ENCODE peak calls at places on chromosome 20, in four cellular contexts. One of them, this sample, is unnamed.

GRCh38 chr20:51650685-51651134 is 108.2 kb upstream of the NFATC2 start:
- DNase-seq in AG10803: peak
- DNase-seq in psoas muscle: no peak
- DNase-seq in brain microvascular endothelial cell: peak
- DNase-seq in this sample: peak

GRCh38 chr20:4443016-4443415 is 278.7 kb upstream of the PRND start:
- DNase-seq in AG10803: no peak
- DNase-seq in psoas muscle: no peak
- DNase-seq in brain microvascular endothelial cell: no peak
- DNase-seq in this sample: no peak

GRCh38 chr20:49320460-49320859 is 42.6 kb upstream of the ZNFX1 start:
- DNase-seq in AG10803: peak
- DNase-seq in psoas muscle: no peak
- DNase-seq in brain microvascular endothelial cell: peak
- DNase-seq in this sample: peak

GRCh38 chr20:24470031-24470781 is 777 bp downstream of the SYNDIG1 start:
- DNase-seq in AG10803: no peak
- DNase-seq in psoas muscle: no peak
- DNase-seq in brain microvascular endothelial cell: no peak
- DNase-seq in this sample: peak

GRCh38 chr20:48652961-48653705 is 174.7 kb downstream of the PREX1 start:
- DNase-seq in AG10803: no peak
- DNase-seq in psoas muscle: no peak
- DNase-seq in brain microvascular endothelial cell: no peak
- DNase-seq in this sample: no peak

GRCh38 chr20:24804481-24805206 is 144.4 kb upstream of the CST7 start:
- DNase-seq in AG10803: no peak
- DNase-seq in psoas muscle: peak
- DNase-seq in brain microvascular endothelial cell: no peak
- DNase-seq in this sample: no peak

GRCh38 chr20:32249030-32249738 is 28.3 kb upstream of the KIF3B start:
- DNase-seq in AG10803: no peak
- DNase-seq in psoas muscle: no peak
- DNase-seq in brain microvascular endothelial cell: no peak
- DNase-seq in this sample: no peak

GRCh38 chr20:57076202-57076651 is 190.2 kb downstream of the BMP7 start:
- DNase-seq in AG10803: peak
- DNase-seq in psoas muscle: no peak
- DNase-seq in brain microvascular endothelial cell: peak
- DNase-seq in this sample: no peak

GRCh38 chr20:47663354-47664067 is 121.8 kb downstream of the SULF2 start:
- DNase-seq in AG10803: peak
- DNase-seq in psoas muscle: peak
- DNase-seq in brain microvascular endothelial cell: peak
- DNase-seq in this sample: peak

GRCh38 chr20:32980131-32980941 is 23.9 kb downstream of the SUN5 start:
- DNase-seq in AG10803: no peak
- DNase-seq in psoas muscle: no peak
- DNase-seq in brain microvascular endothelial cell: no peak
- DNase-seq in this sample: no peak

GRCh38 chr20:45840700-45841198 is 7.2 kb downstream of the SNX21 start:
- DNase-seq in AG10803: no peak
- DNase-seq in psoas muscle: peak
- DNase-seq in brain microvascular endothelial cell: no peak
- DNase-seq in this sample: no peak

GRCh38 chr20:41142914-41143313 is 5.6 kb downstream of the PLCG1 start:
- DNase-seq in AG10803: no peak
- DNase-seq in psoas muscle: no peak
- DNase-seq in brain microvascular endothelial cell: no peak
- DNase-seq in this sample: no peak

GRCh38 chr20:21511850-21512633 is 1.8 kb downstream of the NKX2-2 start:
- DNase-seq in AG10803: no peak
- DNase-seq in psoas muscle: peak
- DNase-seq in brain microvascular endothelial cell: no peak
- DNase-seq in this sample: peak

GRCh38 chr20:6142348-6142993 is 19.6 kb upstream of the FERMT1 start:
- DNase-seq in AG10803: peak
- DNase-seq in psoas muscle: no peak
- DNase-seq in brain microvascular endothelial cell: peak
- DNase-seq in this sample: peak

GRCh38 chr20:61512475-61512874 is 260.4 kb downstream of the CDH4 start:
- DNase-seq in AG10803: no peak
- DNase-seq in psoas muscle: no peak
- DNase-seq in brain microvascular endothelial cell: no peak
- DNase-seq in this sample: no peak

GRCh38 chr20:32966382-32966781 is 37.9 kb downstream of the SUN5 start:
- DNase-seq in AG10803: no peak
- DNase-seq in psoas muscle: no peak
- DNase-seq in brain microvascular endothelial cell: no peak
- DNase-seq in this sample: no peak

GRCh38 chr20:64242797-64243475 is 12.6 kb upstream of the PCMTD2 start:
- DNase-seq in AG10803: no peak
- DNase-seq in psoas muscle: peak
- DNase-seq in brain microvascular endothelial cell: no peak
- DNase-seq in this sample: no peak